ENCODE peak calls at places on chromosomes 12 and 14, in eight cellular contexts. O is GM12878, U is sigmoid colon, F is Panc1, N is K562, J is transverse colon, W is SK-N-SH, L is prostate gland. Y is an unnamed sample.
A peak's percentile ranks its signal among the peaks of the same experiment; 100 is the strongest.

GRCh38 chr12:111761099-111761498 is 5.6 kb upstream of the ALDH2 start:
- DNase-seq in O (no peak), U (no peak), F (no peak), N (no peak), J (peak; percentile 51), W (no peak), L (no peak), Y (no peak)

GRCh38 chr12:108689314-108690190 is 41.8 kb downstream of the CORO1C start:
- DNase-seq in O (no peak), U (peak; percentile 80), F (no peak), N (peak; percentile 91), J (peak; percentile 27), W (no peak), L (peak; percentile 21), Y (peak; percentile 85)

GRCh38 chr12:45415393-45415817 is 199.5 kb downstream of the ANO6 start:
- DNase-seq in O (peak; percentile 17), U (peak; percentile 64), F (peak; percentile 98), N (peak; percentile 56), J (no peak), W (no peak), L (no peak), Y (no peak)

GRCh38 chr12:123045678-123046077 is 65.2 kb downstream of the ARL6IP4 start:
- DNase-seq in O (no peak), U (no peak), F (no peak), N (no peak), J (no peak), W (no peak), L (no peak), Y (no peak)

GRCh38 chr14:71694888-71695505 is 237.2 kb upstream of the RGS6 start:
- DNase-seq in O (no peak), U (no peak), F (no peak), N (no peak), J (no peak), W (peak; percentile 20), L (no peak), Y (no peak)

GRCh38 chr12:29796823-29797263 is 13.1 kb upstream of the TMTC1 start:
- DNase-seq in O (no peak), U (peak; percentile 71), F (peak; percentile 5), N (no peak), J (peak; percentile 9), W (no peak), L (peak; percentile 60), Y (no peak)

GRCh38 chr14:38256358-38256840 is 506 bp upstream of the CLEC14A start:
- DNase-seq in O (no peak), U (no peak), F (no peak), N (no peak), J (no peak), W (no peak), L (no peak), Y (no peak)

GRCh38 chr14:105324080-105324778 is 9.7 kb downstream of the PACS2 start:
- DNase-seq in O (no peak), U (no peak), F (no peak), N (no peak), J (no peak), W (peak; percentile 28), L (no peak), Y (no peak)

GRCh38 chr12:19031032-19031431 is 98.5 kb upstream of the PLEKHA5 start:
- DNase-seq in O (no peak), U (no peak), F (peak; percentile 4), N (no peak), J (no peak), W (no peak), L (no peak), Y (no peak)

GRCh38 chr12:108980831-108981618 is 39.8 kb downstream of the SVOP start:
- DNase-seq in O (no peak), U (no peak), F (no peak), N (no peak), J (no peak), W (no peak), L (no peak), Y (no peak)

GRCh38 chr12:93297032-93297431 is 80.7 kb upstream of the NUDT4 start:
- DNase-seq in O (peak; percentile 75), U (no peak), F (no peak), N (no peak), J (no peak), W (no peak), L (no peak), Y (no peak)

GRCh38 chr14:51616724-51617409 is 34.8 kb upstream of the FRMD6 start:
- DNase-seq in O (no peak), U (no peak), F (peak; percentile 74), N (no peak), J (no peak), W (no peak), L (peak; percentile 60), Y (no peak)

GRCh38 chr12:12201274-12201758 is 65.5 kb downstream of the LRP6 start:
- DNase-seq in O (no peak), U (no peak), F (no peak), N (peak; percentile 52), J (no peak), W (no peak), L (no peak), Y (no peak)

GRCh38 chr14:90739318-90740077 is 76.7 kb downstream of the TTC7B start:
- DNase-seq in O (no peak), U (no peak), F (no peak), N (no peak), J (no peak), W (peak; percentile 73), L (no peak), Y (no peak)

GRCh38 chr12:52087961-52088820 is 8.7 kb downstream of the SMIM41 start:
- DNase-seq in O (no peak), U (no peak), F (no peak), N (no peak), J (no peak), W (peak; percentile 14), L (no peak), Y (no peak)

GRCh38 chr12:40502322-40502721 is 189.9 kb upstream of the CNTN1 start:
- DNase-seq in O (no peak), U (no peak), F (no peak), N (peak; percentile 1), J (no peak), W (no peak), L (no peak), Y (no peak)
- TF ChIP-seq POLR2AphosphoS5 in O (no peak), U (no peak), F (no peak), N (no peak), J (no peak), W (no peak), L (no peak), Y (no peak)

GRCh38 chr12:6954316-6954710 is 3.2 kb downstream of the PTPN6 start:
- DNase-seq in O (no peak), U (no peak), F (no peak), N (no peak), J (no peak), W (no peak), L (no peak), Y (no peak)

GRCh38 chr12:6957151-6957701 is 6.1 kb downstream of the PTPN6 start:
- DNase-seq in O (no peak), U (peak; percentile 62), F (no peak), N (no peak), J (no peak), W (peak; percentile 15), L (no peak), Y (no peak)

GRCh38 chr12:6956332-6956727 is 5.2 kb downstream of the PTPN6 start:
- DNase-seq in O (no peak), U (peak; percentile 64), F (no peak), N (no peak), J (no peak), W (peak; percentile 27), L (no peak), Y (no peak)

GRCh38 chr12:6954754-6955461 is 3.8 kb downstream of the PTPN6 start:
- DNase-seq in O (no peak), U (peak; percentile 60), F (no peak), N (no peak), J (no peak), W (peak; percentile 24), L (no peak), Y (no peak)

GRCh38 chr12:6955462-6956331 is 4.5 kb downstream of the PTPN6 start:
- DNase-seq in O (no peak), U (peak; percentile 55), F (no peak), N (no peak), J (peak; percentile 7), W (peak; percentile 21), L (no peak), Y (no peak)
- TF ChIP-seq POLR2AphosphoS5 in O (no peak), U (no peak), F (no peak), N (no peak), J (no peak), W (no peak), L (no peak), Y (no peak)

DNA sequence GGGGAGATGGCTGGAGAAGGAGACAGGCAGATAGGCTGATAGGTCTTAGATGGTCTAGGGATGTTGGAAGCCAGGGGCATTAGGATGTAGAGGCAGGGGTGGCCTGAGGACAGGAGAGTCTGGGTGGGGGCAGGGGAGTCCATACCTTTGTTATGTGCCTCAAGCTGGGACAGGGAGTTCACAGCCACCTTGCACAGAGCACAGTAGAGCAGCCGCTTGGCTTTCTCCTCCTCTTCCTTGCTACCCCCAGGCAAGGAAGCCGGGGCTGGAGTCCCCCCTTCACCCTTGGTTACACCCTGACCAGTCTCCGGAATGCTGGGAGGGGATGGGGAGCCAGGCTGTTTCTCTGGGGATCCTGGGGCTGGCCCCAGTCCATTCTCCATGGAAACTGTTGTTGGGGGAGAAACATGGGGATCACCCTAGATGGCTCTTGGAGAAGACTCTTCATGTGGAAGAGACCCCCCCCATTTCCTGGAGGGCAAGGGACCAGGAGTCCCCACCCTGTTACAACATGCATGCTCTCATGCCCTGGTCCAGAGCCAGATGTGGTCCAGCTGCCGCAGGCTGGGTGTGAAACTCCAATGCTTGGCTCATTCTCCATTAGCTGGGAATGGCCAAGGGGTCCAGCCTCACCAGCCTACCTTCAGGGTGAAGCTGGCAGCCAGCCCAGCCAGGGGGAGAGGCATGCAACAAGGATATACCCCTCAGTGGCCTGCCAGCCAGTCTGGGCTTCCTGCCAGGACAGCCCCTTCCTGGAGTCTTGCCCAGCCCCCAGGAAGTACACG is 7.2 kb upstream of the GPR84 start:
- DNase-seq in O (no peak), U (peak; percentile 91), F (no peak), N (no peak), J (no peak), W (peak; percentile 91), L (no peak), Y (no peak)
- TF ChIP-seq POLR2AphosphoS5 in O (no peak), U (peak; percentile 47), F (no peak), N (no peak), J (no peak), W (no peak), L (no peak), Y (peak; percentile 32)

GRCh38 chr14:80215081-80215480 is 3.8 kb upstream of the DIO2 start:
- DNase-seq in O (no peak), U (no peak), F (no peak), N (no peak), J (no peak), W (no peak), L (no peak), Y (no peak)

GRCh38 chr14:80208426-80208950 is 2.8 kb downstream of the DIO2 start:
- DNase-seq in O (no peak), U (no peak), F (no peak), N (no peak), J (no peak), W (no peak), L (no peak), Y (no peak)

GRCh38 chr14:80213602-80214001 is 2.3 kb upstream of the DIO2 start:
- DNase-seq in O (no peak), U (no peak), F (no peak), N (peak; percentile 2), J (peak; percentile 8), W (peak; percentile 25), L (no peak), Y (no peak)

GRCh38 chr14:80212025-80212402 is 710 bp upstream of the DIO2 start:
- DNase-seq in O (no peak), U (no peak), F (no peak), N (no peak), J (no peak), W (no peak), L (no peak), Y (no peak)

GRCh38 chr14:80211143-80212024 is at the start of gene DIO2:
- DNase-seq in O (no peak), U (no peak), F (no peak), N (no peak), J (no peak), W (no peak), L (no peak), Y (no peak)
- TF ChIP-seq POLR2AphosphoS5 in O (no peak), U (no peak), F (no peak), N (no peak), J (no peak), W (no peak), L (no peak), Y (peak; percentile 36)

Y was measured in esophagus muscularis mucosa.